ENCODE peak calls at places on chromosomes 7 and 10, in five cellular contexts. J is GM23338; U is stimulated activated CD8-positive, alpha-beta memory T cell treated with anti-CD3 and anti-CD28 coated beads, Interleukin-12 subunit alpha, Interleukin-12 subunit beta, amount 100 ng/mL, for 1 hour; A is RWPE1; N is NCI-H1694 treated with DMSO at 0.1 percent for 48 hours. S is an unnamed sample.

GRCh38 chr10:10589540-10589939 is 428.1 kb upstream of the CELF2 start:
- DNase-seq in U (no peak), A (peak), N (no peak), J (no peak), S (peak)

GRCh38 chr7:158191671-158192070 is 396.0 kb downstream of the PTPRN2 start:
- DNase-seq in N (no peak), U (no peak), J (no peak), A (no peak), S (no peak)

GRCh38 chr10:91380873-91381561 is 29.1 kb upstream of the HECTD2 start:
- DNase-seq in N (no peak), J (peak), U (no peak), A (no peak), S (no peak)

GRCh38 chr7:115477193-115477651 is 553.3 kb downstream of the TFEC start:
- DNase-seq in A (no peak), U (no peak), N (no peak), J (peak), S (no peak)

GRCh38 chr7:22860784-22861482 is 38.3 kb upstream of the TOMM7 start:
- DNase-seq in A (no peak), J (peak), N (peak), U (no peak), S (no peak)

GRCh38 chr10:15808204-15808797 is 52.0 kb downstream of the MINDY3 start:
- DNase-seq in U (no peak), J (no peak), A (no peak), N (no peak), S (no peak)

GRCh38 chr7:109879429-109879828 is 1211.5 kb upstream of the LRRN3 start:
- DNase-seq in J (no peak), A (no peak), U (no peak), N (no peak), S (no peak)

GRCh38 chr10:55631071-55631654 is 729.9 kb downstream of the ZWINT start:
- DNase-seq in J (peak), A (peak), N (no peak), U (no peak), S (peak)

GRCh38 chr10:124123141-124123540 is 29.7 kb upstream of the CHST15 start:
- DNase-seq in A (no peak), N (no peak), U (no peak), J (no peak), S (no peak)

GRCh38 chr10:119521443-119522204 is 20.9 kb downstream of the RGS10 start:
- DNase-seq in U (no peak), J (no peak), A (peak), N (no peak), S (peak)

GRCh38 chr10:5094265-5095205 is at the start of gene AKR1C3:
- DNase-seq in N (no peak), U (no peak), J (peak), A (peak), S (peak)

GRCh38 chr7:2124604-2125345 is 108.0 kb downstream of the MAD1L1 start:
- DNase-seq in J (no peak), N (no peak), U (no peak), A (no peak), S (no peak)

GRCh38 chr7:8379264-8379663 is 54.1 kb upstream of the NXPH1 start:
- DNase-seq in N (peak), U (no peak), A (no peak), J (no peak), S (no peak)

GRCh38 chr7:91892821-91893340 is 12.4 kb upstream of the MTERF1 start:
- DNase-seq in N (no peak), A (peak), U (no peak), J (no peak), S (no peak)

GRCh38 chr10:44974628-44975431 is 3.8 kb downstream of the DEPP1 start:
- DNase-seq in N (peak), J (peak), U (peak), A (peak), S (peak)

GRCh38 chr7:85095357-85095756 is 91.5 kb downstream of the SEMA3D start:
- DNase-seq in N (no peak), J (no peak), A (no peak), U (no peak), S (no peak)